ENCODE peak calls at places on chromosomes 16 and 17, in ten cellular contexts. One of them, this sample, is unnamed.

GRCh38 chr16:64416232-64417010 is 705.4 kb downstream of the CDH11 start:
- DNase-seq in CD4-positive, alpha-beta T cell: no peak
- DNase-seq in AG04450: no peak
- DNase-seq in bronchial epithelial cell: peak; percentile 39
- DNase-seq in neural progenitor cell: no peak
- DNase-seq in transverse colon: no peak
- DNase-seq in fibroblast of pulmonary artery: peak; percentile 52
- DNase-seq in GM13976: no peak
- DNase-seq in LNCaP clone FGC: no peak
- DNase-seq in heart left ventricle: no peak
- DNase-seq in this sample: peak; percentile 91

GRCh38 chr17:82388223-82388921 is 16.8 kb downstream of the UTS2R start:
- DNase-seq in CD4-positive, alpha-beta T cell: no peak
- DNase-seq in AG04450: no peak
- DNase-seq in bronchial epithelial cell: no peak
- DNase-seq in neural progenitor cell: peak; percentile 39
- DNase-seq in transverse colon: peak; percentile 65
- DNase-seq in fibroblast of pulmonary artery: no peak
- DNase-seq in GM13976: no peak
- DNase-seq in LNCaP clone FGC: no peak
- DNase-seq in heart left ventricle: no peak
- DNase-seq in this sample: no peak

GRCh38 chr17:50177476-50177875 is 11.7 kb downstream of the SGCA start:
- DNase-seq in CD4-positive, alpha-beta T cell: no peak
- DNase-seq in AG04450: no peak
- DNase-seq in bronchial epithelial cell: peak; percentile 75
- DNase-seq in neural progenitor cell: no peak
- DNase-seq in transverse colon: no peak
- DNase-seq in fibroblast of pulmonary artery: no peak
- DNase-seq in GM13976: no peak
- DNase-seq in LNCaP clone FGC: no peak
- DNase-seq in heart left ventricle: no peak
- DNase-seq in this sample: no peak

GRCh38 chr16:57109500-57110105 is 17.2 kb downstream of the CPNE2 start:
- DNase-seq in CD4-positive, alpha-beta T cell: no peak
- DNase-seq in AG04450: no peak
- DNase-seq in bronchial epithelial cell: no peak
- DNase-seq in neural progenitor cell: no peak
- DNase-seq in transverse colon: no peak
- DNase-seq in fibroblast of pulmonary artery: no peak
- DNase-seq in GM13976: no peak
- DNase-seq in LNCaP clone FGC: no peak
- DNase-seq in heart left ventricle: no peak
- DNase-seq in this sample: no peak

GRCh38 chr16:67528870-67529638 is 425 bp downstream of the RIPOR1 start:
- DNase-seq in CD4-positive, alpha-beta T cell: no peak
- DNase-seq in AG04450: no peak
- DNase-seq in bronchial epithelial cell: no peak
- DNase-seq in neural progenitor cell: peak; percentile 80
- DNase-seq in transverse colon: peak; percentile 48
- DNase-seq in fibroblast of pulmonary artery: peak; percentile 44
- DNase-seq in GM13976: peak; percentile 64
- DNase-seq in LNCaP clone FGC: no peak
- DNase-seq in heart left ventricle: peak; percentile 56
- DNase-seq in this sample: peak; percentile 43

GRCh38 chr17:14843086-14843795 is 421.9 kb downstream of the PMP22 start:
- DNase-seq in CD4-positive, alpha-beta T cell: no peak
- DNase-seq in AG04450: no peak
- DNase-seq in bronchial epithelial cell: peak; percentile 93
- DNase-seq in neural progenitor cell: no peak
- DNase-seq in transverse colon: no peak
- DNase-seq in fibroblast of pulmonary artery: no peak
- DNase-seq in GM13976: no peak
- DNase-seq in LNCaP clone FGC: no peak
- DNase-seq in heart left ventricle: no peak
- DNase-seq in this sample: no peak

GRCh38 chr17:43402078-43402477 is 3.3 kb downstream of the ARL4D start:
- DNase-seq in CD4-positive, alpha-beta T cell: no peak
- DNase-seq in AG04450: no peak
- DNase-seq in bronchial epithelial cell: no peak
- DNase-seq in neural progenitor cell: no peak
- DNase-seq in transverse colon: no peak
- DNase-seq in fibroblast of pulmonary artery: no peak
- DNase-seq in GM13976: no peak
- DNase-seq in LNCaP clone FGC: no peak
- DNase-seq in heart left ventricle: no peak
- DNase-seq in this sample: no peak

GRCh38 chr16:84103678-84104077 is 13.1 kb downstream of the MBTPS1 start:
- DNase-seq in CD4-positive, alpha-beta T cell: no peak
- DNase-seq in AG04450: no peak
- DNase-seq in bronchial epithelial cell: peak; percentile 68
- DNase-seq in neural progenitor cell: no peak
- DNase-seq in transverse colon: peak; percentile 45
- DNase-seq in fibroblast of pulmonary artery: no peak
- DNase-seq in GM13976: no peak
- DNase-seq in LNCaP clone FGC: no peak
- DNase-seq in heart left ventricle: no peak
- DNase-seq in this sample: peak; percentile 30

GRCh38 chr16:23114131-23114904 is 34.9 kb downstream of the USP31 start:
- DNase-seq in CD4-positive, alpha-beta T cell: no peak
- DNase-seq in AG04450: no peak
- DNase-seq in bronchial epithelial cell: peak; percentile 66
- DNase-seq in neural progenitor cell: no peak
- DNase-seq in transverse colon: no peak
- DNase-seq in fibroblast of pulmonary artery: no peak
- DNase-seq in GM13976: no peak
- DNase-seq in LNCaP clone FGC: no peak
- DNase-seq in heart left ventricle: no peak
- DNase-seq in this sample: no peak

DNA sequence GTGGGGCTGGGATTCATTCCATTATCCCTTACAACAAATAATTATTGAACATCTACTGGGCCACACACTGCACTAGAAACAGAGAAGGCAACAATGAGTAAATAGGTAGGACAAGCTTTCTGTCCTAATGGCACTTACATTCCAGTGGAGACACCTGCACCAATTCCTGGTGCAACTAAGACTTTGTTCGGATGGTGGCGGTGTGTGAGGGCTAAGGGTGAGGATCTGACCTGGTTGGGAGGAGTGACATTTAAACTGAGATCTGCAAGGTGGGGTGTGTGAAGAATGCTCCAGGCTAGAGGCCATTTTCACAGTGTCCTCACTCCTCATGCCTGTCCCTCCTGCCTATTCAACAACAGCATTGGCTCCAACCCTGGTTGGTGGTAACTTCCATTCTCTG is 510.0 kb downstream of the XYLT1 start:
- DNase-seq in CD4-positive, alpha-beta T cell: no peak
- DNase-seq in AG04450: no peak
- DNase-seq in bronchial epithelial cell: no peak
- DNase-seq in neural progenitor cell: no peak
- DNase-seq in transverse colon: no peak
- DNase-seq in fibroblast of pulmonary artery: no peak
- DNase-seq in GM13976: no peak
- DNase-seq in LNCaP clone FGC: no peak
- DNase-seq in heart left ventricle: no peak
- DNase-seq in this sample: no peak
- TF ChIP-seq CTCF in CD4-positive, alpha-beta T cell: no peak
- TF ChIP-seq CTCF in AG04450: no peak
- TF ChIP-seq CTCF in bronchial epithelial cell: no peak
- TF ChIP-seq CTCF in neural progenitor cell: no peak
- TF ChIP-seq CTCF in transverse colon: no peak
- TF ChIP-seq CTCF in fibroblast of pulmonary artery: no peak
- TF ChIP-seq CTCF in GM13976: no peak
- TF ChIP-seq CTCF in LNCaP clone FGC: no peak
- TF ChIP-seq CTCF in heart left ventricle: no peak
- TF ChIP-seq CTCF in this sample: no peak

DNA sequence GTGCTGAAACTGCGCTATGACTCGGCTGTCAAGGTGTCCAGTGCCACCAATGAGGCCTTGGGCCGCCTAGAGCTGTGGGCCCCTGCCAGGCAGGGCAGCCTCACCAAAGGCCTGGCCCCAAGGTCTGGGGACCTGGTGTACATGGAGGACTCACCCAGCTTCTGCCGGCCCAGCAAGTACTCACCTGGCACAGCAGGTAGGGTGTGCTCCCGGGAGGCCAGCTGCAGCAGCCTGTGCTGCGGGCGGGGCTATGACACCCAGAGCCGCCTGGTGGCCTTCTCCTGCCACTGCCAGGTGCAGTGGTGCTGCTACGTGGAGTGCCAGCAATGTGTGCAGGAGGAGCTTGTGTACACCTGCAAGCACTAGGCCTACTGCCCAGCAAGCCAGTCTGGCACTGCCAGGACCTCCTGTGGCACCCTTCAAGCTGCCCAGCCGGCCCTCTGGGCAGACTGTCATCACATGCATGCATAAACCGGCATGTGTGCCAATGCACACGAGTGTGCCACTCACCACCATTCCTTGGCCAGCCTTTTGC is 25.0 kb downstream of the WNT9B start:
- DNase-seq in CD4-positive, alpha-beta T cell: no peak
- DNase-seq in AG04450: no peak
- DNase-seq in bronchial epithelial cell: peak; percentile 38
- DNase-seq in neural progenitor cell: peak; percentile 53
- DNase-seq in transverse colon: peak; percentile 75
- DNase-seq in fibroblast of pulmonary artery: no peak
- DNase-seq in GM13976: peak; percentile 56
- DNase-seq in LNCaP clone FGC: peak; percentile 97
- DNase-seq in heart left ventricle: no peak
- DNase-seq in this sample: no peak
- TF ChIP-seq CTCF in CD4-positive, alpha-beta T cell: no peak
- TF ChIP-seq CTCF in AG04450: peak; percentile 14
- TF ChIP-seq CTCF in bronchial epithelial cell: peak; percentile 86
- TF ChIP-seq CTCF in neural progenitor cell: peak; percentile 44
- TF ChIP-seq CTCF in transverse colon: peak; percentile 45
- TF ChIP-seq CTCF in fibroblast of pulmonary artery: peak; percentile 4
- TF ChIP-seq CTCF in GM13976: no peak
- TF ChIP-seq CTCF in LNCaP clone FGC: peak; percentile 88
- TF ChIP-seq CTCF in heart left ventricle: no peak
- TF ChIP-seq CTCF in this sample: peak; percentile 14

GRCh38 chr16:762595-763268 is 2.2 kb downstream of the MSLN start:
- DNase-seq in CD4-positive, alpha-beta T cell: no peak
- DNase-seq in AG04450: no peak
- DNase-seq in bronchial epithelial cell: no peak
- DNase-seq in neural progenitor cell: no peak
- DNase-seq in transverse colon: no peak
- DNase-seq in fibroblast of pulmonary artery: no peak
- DNase-seq in GM13976: no peak
- DNase-seq in LNCaP clone FGC: no peak
- DNase-seq in heart left ventricle: no peak
- DNase-seq in this sample: no peak
- TF ChIP-seq CTCF in CD4-positive, alpha-beta T cell: no peak
- TF ChIP-seq CTCF in AG04450: no peak
- TF ChIP-seq CTCF in bronchial epithelial cell: no peak
- TF ChIP-seq CTCF in neural progenitor cell: no peak
- TF ChIP-seq CTCF in transverse colon: no peak
- TF ChIP-seq CTCF in fibroblast of pulmonary artery: no peak
- TF ChIP-seq CTCF in GM13976: no peak
- TF ChIP-seq CTCF in LNCaP clone FGC: no peak
- TF ChIP-seq CTCF in heart left ventricle: no peak
- TF ChIP-seq CTCF in this sample: no peak

GRCh38 chr17:44561237-44561623 is 3.9 kb downstream of the FZD2 start:
- DNase-seq in CD4-positive, alpha-beta T cell: no peak
- DNase-seq in AG04450: no peak
- DNase-seq in bronchial epithelial cell: no peak
- DNase-seq in neural progenitor cell: no peak
- DNase-seq in transverse colon: no peak
- DNase-seq in fibroblast of pulmonary artery: no peak
- DNase-seq in GM13976: no peak
- DNase-seq in LNCaP clone FGC: no peak
- DNase-seq in heart left ventricle: no peak
- DNase-seq in this sample: no peak

GRCh38 chr17:44568311-44568710 is 11.0 kb downstream of the FZD2 start:
- DNase-seq in CD4-positive, alpha-beta T cell: no peak
- DNase-seq in AG04450: no peak
- DNase-seq in bronchial epithelial cell: no peak
- DNase-seq in neural progenitor cell: no peak
- DNase-seq in transverse colon: no peak
- DNase-seq in fibroblast of pulmonary artery: no peak
- DNase-seq in GM13976: no peak
- DNase-seq in LNCaP clone FGC: no peak
- DNase-seq in heart left ventricle: no peak
- DNase-seq in this sample: no peak

GRCh38 chr17:44564429-44564828 is 7.1 kb downstream of the FZD2 start:
- DNase-seq in CD4-positive, alpha-beta T cell: no peak
- DNase-seq in AG04450: no peak
- DNase-seq in bronchial epithelial cell: no peak
- DNase-seq in neural progenitor cell: no peak
- DNase-seq in transverse colon: no peak
- DNase-seq in fibroblast of pulmonary artery: no peak
- DNase-seq in GM13976: no peak
- DNase-seq in LNCaP clone FGC: no peak
- DNase-seq in heart left ventricle: no peak
- DNase-seq in this sample: no peak

GRCh38 chr17:44569459-44569858 is 12.2 kb downstream of the FZD2 start:
- DNase-seq in CD4-positive, alpha-beta T cell: no peak
- DNase-seq in AG04450: no peak
- DNase-seq in bronchial epithelial cell: no peak
- DNase-seq in neural progenitor cell: peak; percentile 59
- DNase-seq in transverse colon: no peak
- DNase-seq in fibroblast of pulmonary artery: no peak
- DNase-seq in GM13976: no peak
- DNase-seq in LNCaP clone FGC: no peak
- DNase-seq in heart left ventricle: no peak
- DNase-seq in this sample: no peak

GRCh38 chr17:44565866-44566443 is 8.7 kb downstream of the FZD2 start:
- DNase-seq in CD4-positive, alpha-beta T cell: no peak
- DNase-seq in AG04450: no peak
- DNase-seq in bronchial epithelial cell: no peak
- DNase-seq in neural progenitor cell: no peak
- DNase-seq in transverse colon: no peak
- DNase-seq in fibroblast of pulmonary artery: peak; percentile 31
- DNase-seq in GM13976: no peak
- DNase-seq in LNCaP clone FGC: no peak
- DNase-seq in heart left ventricle: no peak
- DNase-seq in this sample: no peak
- TF ChIP-seq CTCF in CD4-positive, alpha-beta T cell: no peak
- TF ChIP-seq CTCF in AG04450: peak; percentile 60
- TF ChIP-seq CTCF in bronchial epithelial cell: peak; percentile 33
- TF ChIP-seq CTCF in neural progenitor cell: peak; percentile 53
- TF ChIP-seq CTCF in transverse colon: no peak
- TF ChIP-seq CTCF in fibroblast of pulmonary artery: peak; percentile 54
- TF ChIP-seq CTCF in GM13976: no peak
- TF ChIP-seq CTCF in LNCaP clone FGC: no peak
- TF ChIP-seq CTCF in heart left ventricle: no peak
- TF ChIP-seq CTCF in this sample: peak; percentile 47

This sample was measured in AG10803.